ENCODE peak calls at places on chromosomes 6 and 20, in nine cellular contexts. One of them, this sample, is unnamed.

GRCh38 chr20:11267131-11267761 is 593.4 kb upstream of the JAG1 start:
- DNase-seq in endothelial cell of umbilical vein: peak; percentile 94
- DNase-seq in upper lobe of right lung: no peak
- DNase-seq in lower lobe of right lung: no peak
- DNase-seq in prostate gland: no peak
- DNase-seq in cardiac muscle cell: peak; percentile 96
- DNase-seq in H9: peak; percentile 58
- DNase-seq in tibial artery: peak; percentile 25
- DNase-seq in neuronal stem cell: peak; percentile 51
- DNase-seq in this sample: peak; percentile 98

GRCh38 chr6:111265842-111266241 is 178.5 kb downstream of the SLC16A10 start:
- DNase-seq in prostate gland: no peak
- DNase-seq in upper lobe of right lung: no peak
- DNase-seq in tibial artery: no peak
- DNase-seq in cardiac muscle cell: peak; percentile 41
- DNase-seq in endothelial cell of umbilical vein: no peak
- DNase-seq in H9: no peak
- DNase-seq in neuronal stem cell: no peak
- DNase-seq in lower lobe of right lung: no peak
- DNase-seq in this sample: peak; percentile 81

GRCh38 chr20:5674176-5674660 is 76.0 kb upstream of the SHLD1 start:
- DNase-seq in lower lobe of right lung: no peak
- DNase-seq in tibial artery: no peak
- DNase-seq in neuronal stem cell: no peak
- DNase-seq in endothelial cell of umbilical vein: no peak
- DNase-seq in upper lobe of right lung: no peak
- DNase-seq in H9: no peak
- DNase-seq in cardiac muscle cell: no peak
- DNase-seq in prostate gland: no peak
- DNase-seq in this sample: peak; percentile 44

GRCh38 chr6:30263734-30264133 is 50.5 kb upstream of the TRIM26 start:
- DNase-seq in endothelial cell of umbilical vein: no peak
- DNase-seq in H9: no peak
- DNase-seq in lower lobe of right lung: no peak
- DNase-seq in cardiac muscle cell: peak; percentile 17
- DNase-seq in prostate gland: no peak
- DNase-seq in tibial artery: no peak
- DNase-seq in neuronal stem cell: no peak
- DNase-seq in upper lobe of right lung: no peak
- DNase-seq in this sample: peak; percentile 14

GRCh38 chr6:6796818-6797217 is 208.3 kb downstream of the LY86 start:
- DNase-seq in tibial artery: no peak
- DNase-seq in endothelial cell of umbilical vein: no peak
- DNase-seq in cardiac muscle cell: no peak
- DNase-seq in upper lobe of right lung: no peak
- DNase-seq in H9: no peak
- DNase-seq in prostate gland: no peak
- DNase-seq in lower lobe of right lung: no peak
- DNase-seq in neuronal stem cell: no peak
- DNase-seq in this sample: no peak

GRCh38 chr6:39280247-39280731 is 33.9 kb downstream of the KCNK17 start:
- DNase-seq in lower lobe of right lung: no peak
- DNase-seq in neuronal stem cell: no peak
- DNase-seq in tibial artery: no peak
- DNase-seq in prostate gland: no peak
- DNase-seq in cardiac muscle cell: no peak
- DNase-seq in endothelial cell of umbilical vein: no peak
- DNase-seq in H9: no peak
- DNase-seq in upper lobe of right lung: peak; percentile 47
- DNase-seq in this sample: no peak

GRCh38 chr6:79586548-79586947 is 44.6 kb upstream of the SH3BGRL2 start:
- DNase-seq in neuronal stem cell: no peak
- DNase-seq in lower lobe of right lung: no peak
- DNase-seq in prostate gland: no peak
- DNase-seq in endothelial cell of umbilical vein: peak; percentile 19
- DNase-seq in upper lobe of right lung: no peak
- DNase-seq in cardiac muscle cell: peak; percentile 58
- DNase-seq in H9: peak; percentile 36
- DNase-seq in tibial artery: no peak
- DNase-seq in this sample: no peak

GRCh38 chr6:17505767-17506280 is 94.3 kb upstream of the FAM8A1 start:
- DNase-seq in neuronal stem cell: no peak
- DNase-seq in endothelial cell of umbilical vein: no peak
- DNase-seq in cardiac muscle cell: peak; percentile 16
- DNase-seq in upper lobe of right lung: no peak
- DNase-seq in H9: no peak
- DNase-seq in lower lobe of right lung: no peak
- DNase-seq in tibial artery: no peak
- DNase-seq in prostate gland: no peak
- DNase-seq in this sample: peak; percentile 64

DNA sequence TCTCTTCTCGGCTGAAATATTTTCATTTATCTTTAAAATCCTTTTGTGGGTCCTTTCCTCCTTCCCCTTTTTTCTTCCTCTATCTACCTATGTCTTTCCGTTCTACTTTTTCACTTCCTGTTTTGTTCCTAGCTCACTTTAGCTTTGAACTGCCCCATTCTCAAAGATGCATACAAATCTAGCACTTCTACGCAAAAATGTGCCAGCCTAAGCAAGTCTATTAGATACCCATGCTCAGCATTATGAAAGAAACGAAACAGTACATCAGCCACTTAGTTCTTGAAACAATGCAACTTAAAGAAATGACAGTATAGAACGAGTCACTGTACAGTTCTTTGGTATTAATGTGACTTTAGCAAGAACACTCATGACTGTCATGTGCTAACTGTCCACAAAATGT is 47.3 kb upstream of the MARCKS start:
- DNase-seq in upper lobe of right lung: no peak
- DNase-seq in tibial artery: no peak
- DNase-seq in lower lobe of right lung: no peak
- DNase-seq in prostate gland: no peak
- DNase-seq in neuronal stem cell: no peak
- DNase-seq in endothelial cell of umbilical vein: no peak
- DNase-seq in cardiac muscle cell: no peak
- DNase-seq in H9: no peak
- DNase-seq in this sample: no peak
- H3K4me1 ChIP-seq in upper lobe of right lung: no peaks in the 10 kb centered on the region
- H3K4me1 ChIP-seq in tibial artery: peaks cover 9% of the 10 kb centered on the region
- H3K4me1 ChIP-seq in lower lobe of right lung: no peaks in the 10 kb centered on the region
- H3K4me1 ChIP-seq in prostate gland: no peaks in the 10 kb centered on the region
- H3K4me1 ChIP-seq in neuronal stem cell: no peaks in the 10 kb centered on the region
- H3K4me1 ChIP-seq in endothelial cell of umbilical vein: no peaks in the 10 kb centered on the region
- H3K4me1 ChIP-seq in cardiac muscle cell: no peaks in the 10 kb centered on the region
- H3K4me1 ChIP-seq in H9: no peaks in the 10 kb centered on the region
- H3K4me1 ChIP-seq in this sample: peaks cover 3% of the 10 kb centered on the region

GRCh38 chr6:139757766-139758655 is 383.6 kb upstream of the CITED2 start:
- DNase-seq in prostate gland: no peak
- DNase-seq in endothelial cell of umbilical vein: no peak
- DNase-seq in neuronal stem cell: no peak
- DNase-seq in lower lobe of right lung: no peak
- DNase-seq in H9: no peak
- DNase-seq in cardiac muscle cell: peak; percentile 83
- DNase-seq in tibial artery: peak; percentile 38
- DNase-seq in upper lobe of right lung: no peak
- DNase-seq in this sample: peak; percentile 65
- H3K4me1 ChIP-seq in prostate gland: no peaks in the 10 kb centered on the region
- H3K4me1 ChIP-seq in endothelial cell of umbilical vein: peaks cover 10% of the 10 kb centered on the region
- H3K4me1 ChIP-seq in neuronal stem cell: peaks cover 5% of the 10 kb centered on the region
- H3K4me1 ChIP-seq in lower lobe of right lung: peaks cover 29% of the 10 kb centered on the region
- H3K4me1 ChIP-seq in H9: no peaks in the 10 kb centered on the region
- H3K4me1 ChIP-seq in cardiac muscle cell: peaks cover 46% of the 10 kb centered on the region
- H3K4me1 ChIP-seq in tibial artery: peaks cover 68% of the 10 kb centered on the region
- H3K4me1 ChIP-seq in upper lobe of right lung: peaks cover 30% of the 10 kb centered on the region
- H3K4me1 ChIP-seq in this sample: peaks cover 8% of the 10 kb centered on the region

DNA sequence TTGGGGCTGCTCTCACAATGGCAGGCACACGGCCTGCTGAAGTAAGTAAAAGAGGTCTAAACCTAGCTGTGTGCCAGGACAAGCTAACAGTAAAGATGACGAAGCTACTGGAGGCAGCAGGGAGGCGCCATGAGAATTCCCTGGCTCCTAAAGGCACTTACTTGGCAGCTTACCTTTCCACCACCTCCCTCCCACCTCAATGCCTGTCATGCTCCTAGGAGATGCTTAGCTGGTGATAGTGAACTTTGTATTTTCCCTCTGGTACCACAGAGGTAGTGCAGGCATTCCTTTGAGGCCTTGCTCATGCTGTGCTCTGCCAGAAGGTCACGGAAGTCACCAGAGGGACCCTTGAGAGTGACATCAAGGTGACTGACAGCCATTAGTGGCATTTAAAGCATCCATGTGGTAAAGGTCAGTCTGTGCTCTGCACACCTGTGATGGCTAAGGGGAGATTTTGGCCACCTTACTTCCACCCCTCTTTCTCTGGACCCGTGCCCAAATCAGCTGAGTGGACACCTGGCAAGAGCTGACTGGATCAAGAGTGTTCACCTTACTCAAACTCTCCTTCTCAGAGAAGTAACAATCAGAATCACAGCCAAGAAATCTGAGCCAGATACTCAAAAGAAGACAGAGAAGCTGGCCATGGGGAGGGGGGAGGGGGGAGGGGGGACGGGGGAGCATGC is 3.0 kb downstream of the FKBP1A start:
- DNase-seq in upper lobe of right lung: no peak
- DNase-seq in tibial artery: no peak
- DNase-seq in H9: no peak
- DNase-seq in lower lobe of right lung: no peak
- DNase-seq in cardiac muscle cell: peak; percentile 52
- DNase-seq in neuronal stem cell: no peak
- DNase-seq in prostate gland: no peak
- DNase-seq in endothelial cell of umbilical vein: peak; percentile 36
- DNase-seq in this sample: peak; percentile 19
- H3K4me1 ChIP-seq in upper lobe of right lung: peaks cover 52% of the 10 kb centered on the region
- H3K4me1 ChIP-seq in tibial artery: peaks cover 52% of the 10 kb centered on the region
- H3K4me1 ChIP-seq in H9: peaks cover 19% of the 10 kb centered on the region
- H3K4me1 ChIP-seq in lower lobe of right lung: peaks cover 82% of the 10 kb centered on the region
- H3K4me1 ChIP-seq in cardiac muscle cell: peaks cover 14% of the 10 kb centered on the region
- H3K4me1 ChIP-seq in neuronal stem cell: peaks cover 22% of the 10 kb centered on the region
- H3K4me1 ChIP-seq in prostate gland: peaks cover 17% of the 10 kb centered on the region
- H3K4me1 ChIP-seq in endothelial cell of umbilical vein: peaks cover 73% of the 10 kb centered on the region
- H3K4me1 ChIP-seq in this sample: peaks cover 19% of the 10 kb centered on the region

GRCh38 chr6:170288091-170288631 is 2.7 kb downstream of the DLL1 start:
- DNase-seq in cardiac muscle cell: no peak
- DNase-seq in lower lobe of right lung: no peak
- DNase-seq in endothelial cell of umbilical vein: no peak
- DNase-seq in tibial artery: no peak
- DNase-seq in prostate gland: no peak
- DNase-seq in neuronal stem cell: no peak
- DNase-seq in upper lobe of right lung: no peak
- DNase-seq in H9: no peak
- DNase-seq in this sample: no peak

GRCh38 chr6:170287371-170287876 is 3.5 kb downstream of the DLL1 start:
- DNase-seq in endothelial cell of umbilical vein: no peak
- DNase-seq in H9: no peak
- DNase-seq in prostate gland: no peak
- DNase-seq in lower lobe of right lung: no peak
- DNase-seq in neuronal stem cell: no peak
- DNase-seq in upper lobe of right lung: peak; percentile 35
- DNase-seq in tibial artery: no peak
- DNase-seq in cardiac muscle cell: no peak
- DNase-seq in this sample: no peak

GRCh38 chr6:170285482-170285881 is 5.4 kb downstream of the DLL1 start:
- DNase-seq in prostate gland: no peak
- DNase-seq in lower lobe of right lung: no peak
- DNase-seq in neuronal stem cell: no peak
- DNase-seq in endothelial cell of umbilical vein: no peak
- DNase-seq in tibial artery: no peak
- DNase-seq in H9: no peak
- DNase-seq in cardiac muscle cell: no peak
- DNase-seq in upper lobe of right lung: peak; percentile 34
- DNase-seq in this sample: no peak

GRCh38 chr6:170286246-170286933 is 4.5 kb downstream of the DLL1 start:
- DNase-seq in tibial artery: no peak
- DNase-seq in prostate gland: no peak
- DNase-seq in cardiac muscle cell: peak; percentile 87
- DNase-seq in H9: no peak
- DNase-seq in neuronal stem cell: peak; percentile 82
- DNase-seq in lower lobe of right lung: no peak
- DNase-seq in upper lobe of right lung: peak; percentile 65
- DNase-seq in endothelial cell of umbilical vein: no peak
- DNase-seq in this sample: no peak

DNA sequence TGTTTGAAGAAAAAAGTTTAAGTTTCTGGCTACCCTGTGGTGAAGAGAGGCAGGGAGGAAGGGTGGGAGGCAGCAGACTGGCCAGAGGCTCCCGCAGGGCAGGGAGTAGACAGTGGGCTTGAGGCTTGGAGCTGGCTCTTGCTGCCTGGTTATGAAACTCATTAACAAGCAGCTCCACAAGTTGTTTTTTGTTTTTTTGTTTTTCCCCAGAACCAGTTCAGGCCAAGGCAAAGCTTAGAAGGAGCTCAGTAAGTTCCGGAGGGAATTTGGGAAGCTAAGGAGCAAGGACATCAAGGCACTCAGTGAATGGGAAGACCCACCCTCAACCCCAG is 4.0 kb downstream of the DLL1 start:
- DNase-seq in lower lobe of right lung: no peak
- DNase-seq in neuronal stem cell: peak; percentile 46
- DNase-seq in cardiac muscle cell: no peak
- DNase-seq in upper lobe of right lung: no peak
- DNase-seq in H9: no peak
- DNase-seq in prostate gland: no peak
- DNase-seq in tibial artery: no peak
- DNase-seq in endothelial cell of umbilical vein: no peak
- DNase-seq in this sample: no peak
- H3K4me1 ChIP-seq in lower lobe of right lung: peaks cover 46% of the 10 kb centered on the region
- H3K4me1 ChIP-seq in neuronal stem cell: peaks cover 25% of the 10 kb centered on the region
- H3K4me1 ChIP-seq in cardiac muscle cell: peaks cover 13% of the 10 kb centered on the region
- H3K4me1 ChIP-seq in upper lobe of right lung: peaks cover 36% of the 10 kb centered on the region
- H3K4me1 ChIP-seq in H9: no peaks in the 10 kb centered on the region
- H3K4me1 ChIP-seq in prostate gland: no peaks in the 10 kb centered on the region
- H3K4me1 ChIP-seq in tibial artery: peaks cover 28% of the 10 kb centered on the region
- H3K4me1 ChIP-seq in endothelial cell of umbilical vein: peaks cover 19% of the 10 kb centered on the region
- H3K4me1 ChIP-seq in this sample: no peaks in the 10 kb centered on the region

GRCh38 chr20:61804896-61805295 is 260.8 kb downstream of the TAF4 start:
- DNase-seq in neuronal stem cell: no peak
- DNase-seq in lower lobe of right lung: peak; percentile 14
- DNase-seq in cardiac muscle cell: no peak
- DNase-seq in endothelial cell of umbilical vein: no peak
- DNase-seq in tibial artery: no peak
- DNase-seq in upper lobe of right lung: peak; percentile 40
- DNase-seq in H9: no peak
- DNase-seq in prostate gland: no peak
- DNase-seq in this sample: peak; percentile 11

GRCh38 chr20:61806314-61806713 is 259.4 kb downstream of the TAF4 start:
- DNase-seq in upper lobe of right lung: peak; percentile 38
- DNase-seq in lower lobe of right lung: peak; percentile 17
- DNase-seq in prostate gland: no peak
- DNase-seq in cardiac muscle cell: no peak
- DNase-seq in neuronal stem cell: no peak
- DNase-seq in tibial artery: no peak
- DNase-seq in H9: no peak
- DNase-seq in endothelial cell of umbilical vein: no peak
- DNase-seq in this sample: no peak

GRCh38 chr20:61803903-61804804 is 261.5 kb downstream of the TAF4 start:
- DNase-seq in lower lobe of right lung: peak; percentile 29
- DNase-seq in upper lobe of right lung: peak; percentile 54
- DNase-seq in cardiac muscle cell: peak; percentile 37
- DNase-seq in tibial artery: no peak
- DNase-seq in H9: no peak
- DNase-seq in neuronal stem cell: no peak
- DNase-seq in endothelial cell of umbilical vein: no peak
- DNase-seq in prostate gland: no peak
- DNase-seq in this sample: peak; percentile 23

GRCh38 chr20:61805781-61806180 is 259.9 kb downstream of the TAF4 start:
- DNase-seq in cardiac muscle cell: no peak
- DNase-seq in upper lobe of right lung: peak; percentile 48
- DNase-seq in lower lobe of right lung: peak; percentile 15
- DNase-seq in neuronal stem cell: no peak
- DNase-seq in tibial artery: no peak
- DNase-seq in prostate gland: no peak
- DNase-seq in H9: no peak
- DNase-seq in endothelial cell of umbilical vein: no peak
- DNase-seq in this sample: no peak

GRCh38 chr20:61805365-61805764 is 260.3 kb downstream of the TAF4 start:
- DNase-seq in endothelial cell of umbilical vein: no peak
- DNase-seq in H9: no peak
- DNase-seq in cardiac muscle cell: no peak
- DNase-seq in upper lobe of right lung: peak; percentile 33
- DNase-seq in lower lobe of right lung: peak; percentile 37
- DNase-seq in prostate gland: no peak
- DNase-seq in tibial artery: no peak
- DNase-seq in neuronal stem cell: no peak
- DNase-seq in this sample: no peak
- H3K4me1 ChIP-seq in endothelial cell of umbilical vein: no peaks in the 10 kb centered on the region
- H3K4me1 ChIP-seq in H9: no peaks in the 10 kb centered on the region
- H3K4me1 ChIP-seq in cardiac muscle cell: no peaks in the 10 kb centered on the region
- H3K4me1 ChIP-seq in upper lobe of right lung: no peaks in the 10 kb centered on the region
- H3K4me1 ChIP-seq in lower lobe of right lung: no peaks in the 10 kb centered on the region
- H3K4me1 ChIP-seq in prostate gland: no peaks in the 10 kb centered on the region
- H3K4me1 ChIP-seq in tibial artery: peaks cover 14% of the 10 kb centered on the region
- H3K4me1 ChIP-seq in neuronal stem cell: peaks cover 10% of the 10 kb centered on the region
- H3K4me1 ChIP-seq in this sample: no peaks in the 10 kb centered on the region